ENCODE peak calls at places on chromosomes 4 and X, in five cellular contexts. V, X, N, T and B are unnamed samples.

GRCh38 chrX:16171944-16172343 is 4.7 kb downstream of the MAGEB17 start:
- DNase-seq in N (no peak), T (no peak), V (no peak), X (no peak), B (no peak)

GRCh38 chr4:143773998-143774898 is 73.8 kb upstream of the FREM3 start:
- DNase-seq in X (peak), T (peak), V (peak), N (peak), B (peak)

GRCh38 chrX:72062890-72063289 is 68.8 kb downstream of the RTL5 start:
- DNase-seq in N (no peak), V (no peak), X (no peak), T (no peak), B (no peak)

GRCh38 chrX:51024106-51024696 is 113.7 kb downstream of the BMP15 start:
- DNase-seq in T (no peak), N (peak), X (no peak), V (no peak), B (no peak)

GRCh38 chr4:38382492-38382891 is 281.5 kb upstream of the KLF3 start:
- DNase-seq in N (no peak), V (no peak), X (no peak), T (no peak), B (no peak)

GRCh38 chr4:8589831-8590545 is 2.6 kb upstream of the CPZ start:
- DNase-seq in X (no peak), V (no peak), N (no peak), T (no peak), B (no peak)

GRCh38 chr4:102104278-102104677 is 241.0 kb downstream of the SLC39A8 start:
- DNase-seq in N (no peak), X (no peak), V (no peak), T (no peak), B (no peak)

GRCh38 chr4:74531952-74532794 is 87.2 kb downstream of the AREG start:
- DNase-seq in N (peak), T (no peak), V (peak), X (peak), B (peak)

GRCh38 chrX:31969714-31970113 is 897.9 kb upstream of the FTHL17 start:
- DNase-seq in V (no peak), X (no peak), T (no peak), N (no peak), B (no peak)

GRCh38 chrX:7603387-7603786 is 239.6 kb upstream of the VCX start:
- DNase-seq in N (no peak), T (no peak), X (no peak), V (no peak), B (no peak)

GRCh38 chr4:26320159-26320452 is 708 bp upstream of the RBPJ start:
- DNase-seq in X (no peak), V (no peak), T (no peak), N (no peak), B (no peak)

GRCh38 chrX:20664774-20665173 is 398.1 kb upstream of the RPS6KA3 start:
- DNase-seq in N (peak), T (no peak), V (no peak), X (no peak), B (no peak)

GRCh38 chr4:135966936-135967335 is 1565.4 kb downstream of the PCDH18 start:
- DNase-seq in N (no peak), V (no peak), T (no peak), X (no peak), B (no peak)

GRCh38 chr4:39660045-39660444 is 21.4 kb upstream of the SMIM14 start:
- DNase-seq in T (no peak), N (no peak), X (no peak), V (no peak), B (no peak)

GRCh38 chr4:147799986-147800555 is 68.2 kb downstream of the ARHGAP10 start:
- DNase-seq in T (peak), N (no peak), V (no peak), X (no peak), B (no peak)

GRCh38 chr4:183532823-183533222 is 28.0 kb downstream of the ING2 start:
- DNase-seq in V (peak), X (no peak), N (no peak), T (no peak), B (peak)

GRCh38 chr4:3385719-3386440 is 55.9 kb upstream of the HGFAC start:
- DNase-seq in V (no peak), X (no peak), N (no peak), T (no peak), B (no peak)

GRCh38 chrX:22234380-22234779 is 38.3 kb upstream of the CBLL2 start:
- DNase-seq in T (no peak), N (no peak), V (no peak), X (no peak), B (no peak)

GRCh38 chrX:111568356-111568755 is 56.9 kb downstream of the SERTM2 start:
- DNase-seq in X (no peak), V (peak), T (no peak), N (peak), B (peak)

GRCh38 chr4:16516796-16517413 is 290.6 kb upstream of the TAPT1 start:
- DNase-seq in V (peak), N (peak), X (no peak), T (no peak), B (peak)

GRCh38 chr4:99180367-99181169 is 36.5 kb upstream of the ADH4 start:
- DNase-seq in T (no peak), N (no peak), X (no peak), V (peak), B (peak)

GRCh38 chrX:86806786-86807185 is 658.5 kb downstream of the DACH2 start:
- DNase-seq in T (no peak), V (peak), X (no peak), N (peak), B (peak)

GRCh38 chr4:116599859-116600258 is 485.5 kb downstream of the TRAM1L1 start:
- DNase-seq in V (no peak), T (peak), N (peak), X (no peak), B (no peak)

GRCh38 chr4:24260922-24261581 is 323.3 kb downstream of the DHX15 start:
- DNase-seq in V (no peak), X (no peak), T (no peak), N (peak), B (no peak)

GRCh38 chr4:116400480-116400879 is 684.9 kb downstream of the TRAM1L1 start:
- DNase-seq in T (no peak), V (no peak), X (no peak), N (no peak), B (peak)

GRCh38 chr4:85744950-85745349 is 270.0 kb downstream of the ARHGAP24 start:
- DNase-seq in X (no peak), T (no peak), V (peak), N (no peak), B (peak)

GRCh38 chr4:138190452-138190858 is 51.7 kb downstream of the SLC7A11 start:
- DNase-seq in T (no peak), N (no peak), V (no peak), X (no peak), B (no peak)

GRCh38 chr4:146029939-146030710 is 91.5 kb upstream of the ZNF827 start:
- DNase-seq in T (no peak), N (peak), X (peak), V (peak), B (peak)

GRCh38 chr4:104743141-104743748 is 248.6 kb upstream of the CXXC4 start:
- DNase-seq in V (no peak), T (no peak), X (no peak), N (no peak), B (no peak)

GRCh38 chr4:154822775-154823174 is 41.7 kb downstream of the RBM46 start:
- DNase-seq in V (no peak), T (no peak), N (no peak), X (no peak), B (peak)

GRCh38 chr4:58553031-58553430 is 1442.8 kb upstream of the IGFBP7 start:
- DNase-seq in X (no peak), T (no peak), V (no peak), N (peak), B (no peak)

GRCh38 chrX:85243761-85244410 is at the start of the genes SATL1 and ZNF711:
- DNase-seq in N (peak), T (peak), X (peak), V (peak), B (no peak)

DNA sequence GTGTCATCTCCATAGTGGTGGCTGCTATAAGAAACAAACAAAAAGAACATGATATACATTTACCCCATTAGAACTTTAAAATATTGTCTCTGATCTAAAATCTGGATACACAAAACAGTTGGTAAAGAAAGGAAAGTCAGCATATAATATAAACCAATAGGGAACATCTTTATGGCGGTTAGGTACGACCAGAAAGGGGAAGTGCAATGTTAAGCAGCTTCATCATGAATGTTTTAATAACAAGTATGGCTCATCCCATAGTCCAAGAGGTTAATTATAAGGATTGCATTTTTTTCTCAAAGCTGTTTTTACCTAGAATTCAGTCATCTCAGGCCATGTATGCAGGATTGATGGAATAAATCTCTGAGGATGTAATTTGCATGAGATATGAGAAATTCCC is 1869.7 kb downstream of the PCDH7 start:
- DNase-seq in N (no peak), X (no peak), T (no peak), V (no peak), B (no peak)
- H2AFZ ChIP-seq in N (no peak), X (no peak), T (no peak), V (no peak), B (no peak)

GRCh38 chrX:30308263-30309138 is 689 bp downstream of the NR0B1 start:
- DNase-seq in V (peak), N (peak), T (no peak), X (peak), B (no peak)
- TF ChIP-seq EZH2 in V (peak), N (no peak), T (no peak), X (no peak), B (no peak)

GRCh38 chr4:78704981-78705757 is 71.0 kb upstream of the BMP2K start:
- DNase-seq in X (peak), N (no peak), V (peak), T (no peak), B (no peak)
- H2AFZ ChIP-seq in X (peak), N (peak), V (peak), T (no peak), B (no peak)

GRCh38 chr4:41360911-41361830 is 104.4 kb downstream of the UCHL1 start:
- DNase-seq in T (no peak), N (peak), V (peak), X (peak), B (peak)
- TF ChIP-seq EZH2 in T (no peak), N (peak), V (no peak), X (no peak), B (no peak)

GRCh38 chr4:78527555-78527954 is 24.0 kb upstream of the ANXA3 start:
- DNase-seq in V (no peak), N (no peak), X (no peak), T (no peak), B (no peak)

GRCh38 chr4:78532046-78532445 is 19.5 kb upstream of the ANXA3 start:
- DNase-seq in N (no peak), X (no peak), V (no peak), T (no peak), B (peak)

GRCh38 chr4:78528327-78528726 is 23.2 kb upstream of the ANXA3 start:
- DNase-seq in X (no peak), V (no peak), N (no peak), T (no peak), B (peak)

GRCh38 chr4:78527103-78527502 is 24.5 kb upstream of the ANXA3 start:
- DNase-seq in X (no peak), T (no peak), V (no peak), N (no peak), B (no peak)

GRCh38 chr4:78529569-78530209 is 21.9 kb upstream of the ANXA3 start:
- DNase-seq in X (no peak), N (no peak), V (no peak), T (no peak), B (peak)
- H2AFZ ChIP-seq in X (no peak), N (no peak), V (no peak), T (no peak), B (peak)